ENCODE peak calls at places on chromosome 6, in eight cellular contexts. J, Y, W, L, Q, G, V and M are unnamed samples. For H3K9me3, the result is how much of the 10 kb centered on the place peaks cover.

GRCh38 chr6:164478426-164478825 is 831.0 kb downstream of the C6orf118 start:
- DNase-seq in J (no peak), Y (no peak), W (no peak), L (no peak), Q (no peak), G (no peak), V (no peak), M (no peak)

GRCh38 chr6:142694054-142694453 is 250.9 kb downstream of the HIVEP2 start:
- DNase-seq in J (no peak), Y (no peak), W (no peak), L (no peak), Q (no peak), G (no peak), V (no peak), M (no peak)

GRCh38 chr6:22062807-22063408 is 233.9 kb downstream of the PRL start:
- DNase-seq in J (no peak), Y (no peak), W (peak), L (no peak), Q (peak), G (no peak), V (peak), M (no peak)

GRCh38 chr6:170208651-170209353 is 82.1 kb downstream of the DLL1 start:
- DNase-seq in J (no peak), Y (peak), W (no peak), L (no peak), Q (no peak), G (no peak), V (no peak), M (no peak)

GRCh38 chr6:139941826-139942225 is 567.4 kb upstream of the CITED2 start:
- DNase-seq in J (no peak), Y (no peak), W (no peak), L (no peak), Q (no peak), G (no peak), V (no peak), M (no peak)

GRCh38 chr6:43722920-43723565 is 35.5 kb upstream of the MRPS18A start:
- DNase-seq in J (no peak), Y (no peak), W (no peak), L (no peak), Q (no peak), G (no peak), V (no peak), M (no peak)

GRCh38 chr6:150301871-150302800 is 66.7 kb upstream of the IYD start:
- DNase-seq in J (no peak), Y (no peak), W (no peak), L (no peak), Q (no peak), G (no peak), V (no peak), M (no peak)

GRCh38 chr6:150370112-150370511 is 1.3 kb downstream of the IYD start:
- DNase-seq in J (no peak), Y (no peak), W (no peak), L (no peak), Q (no peak), G (no peak), V (no peak), M (no peak)

GRCh38 chr6:16473908-16474791 is 235.8 kb downstream of the GMPR start:
- DNase-seq in J (no peak), Y (no peak), W (no peak), L (no peak), Q (peak), G (no peak), V (no peak), M (no peak)

GRCh38 chr6:145372671-145373123 is 362.6 kb downstream of the EPM2A start:
- DNase-seq in J (no peak), Y (no peak), W (no peak), L (no peak), Q (peak), G (no peak), V (no peak), M (no peak)

GRCh38 chr6:33174784-33175183 is 17.5 kb downstream of the COL11A2 start:
- DNase-seq in J (no peak), Y (peak), W (peak), L (no peak), Q (no peak), G (no peak), V (no peak), M (no peak)

GRCh38 chr6:13413466-13413862 is 73.9 kb downstream of the GFOD1 start:
- DNase-seq in J (no peak), Y (no peak), W (peak), L (peak), Q (no peak), G (no peak), V (no peak), M (peak)

GRCh38 chr6:21264288-21264818 is 329.2 kb upstream of the SOX4 start:
- DNase-seq in J (no peak), Y (no peak), W (no peak), L (no peak), Q (peak), G (no peak), V (no peak), M (no peak)

GRCh38 chr6:163941471-163941980 is 527.0 kb downstream of the QKI start:
- DNase-seq in J (no peak), Y (peak), W (no peak), L (no peak), Q (no peak), G (no peak), V (no peak), M (no peak)

GRCh38 chr6:46024122-46024769 is 8.6 kb upstream of the CLIC5 start:
- DNase-seq in J (no peak), Y (no peak), W (no peak), L (no peak), Q (no peak), G (no peak), V (no peak), M (no peak)

GRCh38 chr6:170270984-170271593 is 19.8 kb downstream of the DLL1 start:
- DNase-seq in J (no peak), Y (no peak), W (peak), L (no peak), Q (no peak), G (no peak), V (no peak), M (no peak)

GRCh38 chr6:29552512-29553051 is 7.0 kb downstream of the UBD start:
- DNase-seq in J (no peak), Y (no peak), W (no peak), L (no peak), Q (peak), G (no peak), V (no peak), M (no peak)
- H3K4me3 ChIP-seq in J (peak), Y (no peak), W (no peak), L (peak), Q (no peak), G (no peak), V (no peak), M (peak)

GRCh38 chr6:343960-344815 is 47.4 kb upstream of the IRF4 start:
- DNase-seq in J (no peak), Y (no peak), W (peak), L (no peak), Q (no peak), G (no peak), V (no peak), M (no peak)

GRCh38 chr6:343226-343935 is 48.2 kb upstream of the IRF4 start:
- DNase-seq in J (no peak), Y (no peak), W (no peak), L (no peak), Q (no peak), G (no peak), V (no peak), M (no peak)

GRCh38 chr6:346389-347030 is 45.0 kb upstream of the IRF4 start:
- DNase-seq in J (no peak), Y (no peak), W (no peak), L (no peak), Q (no peak), G (no peak), V (no peak), M (no peak)

GRCh38 chr6:345747-346388 is 45.7 kb upstream of the IRF4 start:
- DNase-seq in J (no peak), Y (no peak), W (peak), L (no peak), Q (no peak), G (no peak), V (no peak), M (no peak)

GRCh38 chr6:344816-345340 is 46.7 kb upstream of the IRF4 start:
- DNase-seq in J (no peak), Y (no peak), W (peak), L (no peak), Q (no peak), G (no peak), V (no peak), M (no peak)
- H3K9me3 ChIP-seq in J (under half), Y (under half), W (under half), L (under half), Q (under half), G (under half), V (under half), M (under half)

GRCh38 chr6:52540286-52540902 is 36.5 kb downstream of the TRAM2 start:
- DNase-seq in J (no peak), Y (no peak), W (no peak), L (no peak), Q (no peak), G (no peak), V (no peak), M (no peak)
- H3K27ac ChIP-seq in J (peak), Y (no peak), W (no peak), L (peak), Q (no peak), G (no peak), V (no peak), M (no peak)

GRCh38 chr6:31125162-31125561 is 4.9 kb upstream of the CDSN start:
- DNase-seq in J (peak), Y (peak), W (no peak), L (no peak), Q (no peak), G (peak), V (no peak), M (no peak)
- H3K4me3 ChIP-seq in J (no peak), Y (no peak), W (no peak), L (no peak), Q (no peak), G (no peak), V (no peak), M (no peak)